ENCODE peak calls at places on chromosomes 12 and 14, in six cellular contexts. U is neural progenitor cell, Q is GM23338, A is PC-3, B is HCT116, N is MM.1S. P is an unnamed sample.

GRCh38 chr14:60965402-60965801 is 15.5 kb downstream of the TRMT5 start:
- DNase-seq in U (no peak), Q (no peak), A (peak; percentile 66), B (no peak), N (no peak), P (peak; percentile 22)

GRCh38 chr14:102500190-102500661 is 9.3 kb downstream of the ANKRD9 start:
- DNase-seq in U (no peak), Q (no peak), A (no peak), B (no peak), N (no peak), P (peak; percentile 9)

GRCh38 chr14:96162265-96162664 is 42.4 kb upstream of the BDKRB2 start:
- DNase-seq in U (no peak), Q (no peak), A (no peak), B (no peak), N (no peak), P (no peak)

GRCh38 chr12:104414581-104415305 is 42.0 kb upstream of the CHST11 start:
- DNase-seq in U (peak; percentile 21), Q (peak; percentile 80), A (no peak), B (peak; percentile 71), N (no peak), P (no peak)

GRCh38 chr14:22974530-22975313 is 7.6 kb downstream of the AJUBA start:
- DNase-seq in U (no peak), Q (no peak), A (no peak), B (no peak), N (no peak), P (no peak)

GRCh38 chr12:75641031-75641780 is 129.8 kb upstream of the KRR1 start:
- DNase-seq in U (no peak), Q (no peak), A (no peak), B (peak; percentile 93), N (peak; percentile 65), P (peak; percentile 37)

GRCh38 chr14:58118097-58118496 is 33.9 kb downstream of the ARMH4 start:
- DNase-seq in U (no peak), Q (no peak), A (peak; percentile 77), B (no peak), N (no peak), P (no peak)

GRCh38 chr12:23564454-23564853 is 385.0 kb downstream of the SOX5 start:
- DNase-seq in U (no peak), Q (no peak), A (no peak), B (no peak), N (no peak), P (no peak)

GRCh38 chr14:36604757-36605505 is 22.5 kb upstream of the NKX2-8 start:
- DNase-seq in U (peak; percentile 83), Q (peak; percentile 91), A (peak; percentile 90), B (peak; percentile 76), N (peak; percentile 45), P (peak; percentile 83)

GRCh38 chr12:95385246-95385645 is 88.7 kb upstream of the METAP2 start:
- DNase-seq in U (peak; percentile 19), Q (peak; percentile 12), A (no peak), B (no peak), N (no peak), P (peak; percentile 11)

GRCh38 chr12:23014749-23015148 is 389.8 kb downstream of the ETNK1 start:
- DNase-seq in U (no peak), Q (no peak), A (no peak), B (no peak), N (no peak), P (no peak)

GRCh38 chr12:104155711-104156555 is 17.9 kb upstream of the NFYB start:
- DNase-seq in U (no peak), Q (no peak), A (no peak), B (no peak), N (no peak), P (no peak)

GRCh38 chr12:34394211-34395055 is 372.1 kb downstream of the ALG10 start:
- DNase-seq in U (no peak), Q (no peak), A (no peak), B (no peak), N (no peak), P (no peak)

GRCh38 chr14:69107407-69108003 is 45.4 kb downstream of the DCAF5 start:
- DNase-seq in U (peak; percentile 68), Q (peak; percentile 85), A (peak; percentile 85), B (peak; percentile 60), N (no peak), P (peak; percentile 78)

GRCh38 chr14:105168979-105169507 is 467 bp upstream of the JAG2 start:
- DNase-seq in U (peak; percentile 76), Q (peak; percentile 82), A (no peak), B (no peak), N (no peak), P (peak; percentile 40)

GRCh38 chr12:112901271-112901670 is 5.5 kb upstream of the OAS1 start:
- DNase-seq in U (no peak), Q (no peak), A (peak; percentile 28), B (no peak), N (no peak), P (no peak)

GRCh38 chr12:40969796-40970195 is 218.3 kb upstream of the PDZRN4 start:
- DNase-seq in U (peak; percentile 8), Q (peak; percentile 66), A (no peak), B (no peak), N (no peak), P (no peak)

GRCh38 chr12:82996168-82996812 is 309.6 kb downstream of the TMTC2 start:
- DNase-seq in U (no peak), Q (no peak), A (peak; percentile 59), B (no peak), N (no peak), P (peak; percentile 18)

GRCh38 chr12:43766291-43766690 is 7.5 kb downstream of the IRAK4 start:
- DNase-seq in U (no peak), Q (no peak), A (peak; percentile 8), B (no peak), N (no peak), P (no peak)

GRCh38 chr12:9669534-9669933 is at the start of gene CLEC2D:
- DNase-seq in U (no peak), Q (no peak), A (no peak), B (no peak), N (no peak), P (no peak)

GRCh38 chr14:54564071-54564798 is 2.7 kb upstream of the SAMD4A start:
- DNase-seq in U (peak; percentile 32), Q (peak; percentile 63), A (peak; percentile 86), B (no peak), N (peak; percentile 31), P (peak; percentile 48)

GRCh38 chr14:92135269-92135668 is 13.5 kb downstream of the CPSF2 start:
- DNase-seq in U (peak; percentile 4), Q (peak; percentile 11), A (peak; percentile 43), B (peak; percentile 35), N (no peak), P (peak; percentile 43)

DNA sequence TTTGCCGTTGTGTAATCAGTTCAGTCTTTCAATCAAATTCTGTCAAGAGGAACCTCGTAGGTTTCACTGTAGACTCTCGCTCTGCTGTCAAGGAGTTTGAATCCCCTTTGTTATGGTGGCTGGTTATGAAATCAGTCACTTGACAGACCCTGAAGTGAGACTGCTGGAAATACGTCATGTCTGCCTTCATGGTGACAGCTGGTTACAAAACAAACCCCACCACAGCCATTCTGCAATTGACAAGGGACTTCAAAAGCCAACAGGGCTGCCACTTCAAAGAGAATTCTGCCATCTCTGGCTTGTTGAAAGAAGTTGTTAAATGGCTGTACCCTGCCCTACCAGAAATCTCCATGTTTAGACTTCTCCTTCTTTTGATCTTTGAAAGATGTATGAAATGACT is 286.9 kb downstream of the ERC1 start:
- DNase-seq in U (peak; percentile 4), Q (no peak), A (no peak), B (no peak), N (no peak), P (no peak)
- TF ChIP-seq CTCF in U (no peak), Q (no peak), A (no peak), B (no peak), N (no peak), P (no peak)

GRCh38 chr12:89709994-89710872 is 1.6 kb upstream of the ATP2B1 start:
- DNase-seq in U (peak; percentile 77), Q (peak; percentile 76), A (peak; percentile 26), B (no peak), N (no peak), P (peak; percentile 69)
- TF ChIP-seq EZH2 in U (no peak), Q (peak; percentile 26), A (no peak), B (no peak), N (no peak), P (no peak)

DNA sequence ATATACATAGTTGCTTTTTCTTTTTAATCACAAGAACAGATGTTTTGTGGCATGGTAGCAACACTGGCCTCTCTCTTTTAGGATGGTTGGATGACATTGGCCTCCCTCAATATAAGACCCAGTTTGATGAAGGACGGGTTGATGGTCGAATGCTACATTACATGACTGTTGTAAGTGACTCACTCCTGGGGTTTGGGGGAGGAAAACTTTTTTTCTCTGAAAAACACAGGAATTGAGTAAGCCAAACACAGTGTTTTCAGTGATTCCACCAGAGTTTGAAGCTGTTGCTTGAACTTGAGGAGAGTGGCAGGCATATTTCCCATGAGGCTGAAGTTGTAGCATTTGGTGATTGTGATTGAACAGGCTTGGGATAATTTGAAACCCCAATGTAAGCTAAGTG is 13.7 kb upstream of the REP15 start:
- DNase-seq in U (no peak), Q (no peak), A (no peak), B (no peak), N (no peak), P (no peak)
- TF ChIP-seq EZH2phosphoT487 in U (no peak), Q (no peak), A (no peak), B (no peak), N (no peak), P (no peak)

DNA sequence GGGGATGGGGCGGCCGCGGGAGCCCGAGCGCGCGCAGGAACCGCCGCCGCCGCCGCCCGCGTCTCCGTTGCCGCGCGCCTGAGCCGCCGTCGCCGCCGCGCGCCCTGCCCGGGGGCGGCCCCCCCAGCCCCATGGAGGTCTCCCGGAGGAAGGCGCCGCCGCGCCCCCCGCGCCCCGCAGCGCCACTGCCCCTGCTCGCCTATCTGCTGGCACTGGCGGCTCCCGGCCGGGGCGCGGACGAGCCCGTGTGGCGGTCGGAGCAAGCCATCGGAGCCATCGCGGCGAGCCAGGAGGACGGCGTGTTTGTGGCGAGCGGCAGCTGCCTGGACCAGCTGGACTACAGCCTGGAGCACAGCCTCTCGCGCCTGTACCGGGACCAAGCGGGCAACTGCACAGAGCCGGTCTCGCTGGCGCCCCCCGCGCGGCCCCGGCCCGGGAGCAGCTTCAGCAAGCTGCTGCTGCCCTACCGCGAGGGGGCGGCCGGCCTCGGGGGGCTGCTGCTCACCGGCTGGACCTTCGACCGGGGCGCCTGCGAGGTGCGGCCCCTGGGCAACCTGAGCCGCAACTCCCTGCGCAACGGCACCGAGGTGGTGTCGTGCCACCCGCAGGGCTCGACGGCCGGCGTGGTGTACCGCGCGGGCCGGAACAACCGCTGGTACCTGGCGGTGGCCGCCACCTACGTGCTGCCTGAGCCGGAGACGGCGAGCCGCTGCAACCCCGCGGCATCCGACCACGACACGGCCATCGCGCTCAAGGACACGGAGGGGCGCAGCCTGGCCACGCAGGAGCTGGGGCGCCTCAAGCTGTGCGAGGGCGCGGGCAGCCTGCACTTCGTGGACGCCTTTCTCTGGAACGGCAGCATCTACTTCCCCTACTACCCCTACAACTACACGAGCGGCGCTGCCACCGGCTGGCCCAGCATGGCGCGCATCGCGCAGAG is 734 bp downstream of the PLXNC1 start:
- DNase-seq in U (peak; percentile 78), Q (peak; percentile 75), A (no peak), B (no peak), N (peak; percentile 70), P (peak; percentile 79)
- TF ChIP-seq CTCF in U (peak; percentile 65), Q (peak; percentile 71), A (peak; percentile 26), B (no peak), N (peak; percentile 61), P (peak; percentile 52)